ENCODE peak calls at places on chromosomes 7 and 10, in four cellular contexts. One of them, this sample, is unnamed.

GRCh38 chr7:120550494-120551048 is 277.6 kb downstream of the KCND2 start:
- DNase-seq in H9: no peak
- DNase-seq in astrocyte: peak; percentile 41
- DNase-seq in hepatocyte: no peak
- DNase-seq in this sample: no peak

GRCh38 chr10:100999742-101000601 is at the start of gene LZTS2:
- DNase-seq in hepatocyte: peak; percentile 64
- DNase-seq in astrocyte: no peak
- DNase-seq in H9: no peak
- DNase-seq in this sample: peak; percentile 51

GRCh38 chr7:89549768-89550167 is 604.5 kb upstream of the STEAP1 start:
- DNase-seq in astrocyte: no peak
- DNase-seq in H9: no peak
- DNase-seq in hepatocyte: no peak
- DNase-seq in this sample: no peak

GRCh38 chr7:14418633-14419032 is 429.2 kb upstream of the ETV1 start:
- DNase-seq in hepatocyte: no peak
- DNase-seq in H9: no peak
- DNase-seq in astrocyte: no peak
- DNase-seq in this sample: no peak

GRCh38 chr7:28986723-28987122 is 28.6 kb upstream of the TRIL start:
- DNase-seq in H9: no peak
- DNase-seq in astrocyte: peak; percentile 80
- DNase-seq in hepatocyte: peak; percentile 55
- DNase-seq in this sample: no peak

GRCh38 chr7:112302566-112302965 is 96.1 kb downstream of the ZNF277 start:
- DNase-seq in astrocyte: no peak
- DNase-seq in H9: no peak
- DNase-seq in hepatocyte: no peak
- DNase-seq in this sample: no peak

GRCh38 chr10:97939446-97939990 is 89.9 kb downstream of the GOLGA7B start:
- DNase-seq in hepatocyte: no peak
- DNase-seq in astrocyte: no peak
- DNase-seq in H9: no peak
- DNase-seq in this sample: no peak

GRCh38 chr10:118753331-118753730 is 1.4 kb downstream of the CACUL1 start:
- DNase-seq in astrocyte: peak; percentile 37
- DNase-seq in H9: no peak
- DNase-seq in hepatocyte: no peak
- DNase-seq in this sample: no peak

GRCh38 chr10:127908106-127908957 is 1.4 kb downstream of the PTPRE start:
- DNase-seq in hepatocyte: no peak
- DNase-seq in H9: no peak
- DNase-seq in astrocyte: peak; percentile 91
- DNase-seq in this sample: no peak

GRCh38 chr10:115773832-115774231 is 499.2 kb downstream of the GFRA1 start:
- DNase-seq in H9: no peak
- DNase-seq in hepatocyte: no peak
- DNase-seq in astrocyte: peak; percentile 11
- DNase-seq in this sample: no peak

GRCh38 chr10:7887417-7887816 is 69.1 kb downstream of the TAF3 start:
- DNase-seq in H9: no peak
- DNase-seq in astrocyte: peak; percentile 86
- DNase-seq in hepatocyte: peak; percentile 29
- DNase-seq in this sample: no peak

GRCh38 chr7:30040938-30041337 is 12.7 kb downstream of the PLEKHA8 start:
- DNase-seq in H9: no peak
- DNase-seq in hepatocyte: no peak
- DNase-seq in astrocyte: no peak
- DNase-seq in this sample: no peak

GRCh38 chr7:84446991-84447480 is 252.4 kb upstream of the SEMA3A start:
- DNase-seq in hepatocyte: no peak
- DNase-seq in astrocyte: no peak
- DNase-seq in H9: no peak
- DNase-seq in this sample: no peak

GRCh38 chr7:150451097-150451793 is 815 bp downstream of the GIMAP8 start:
- DNase-seq in hepatocyte: no peak
- DNase-seq in astrocyte: no peak
- DNase-seq in H9: no peak
- DNase-seq in this sample: peak; percentile 57

GRCh38 chr10:66586897-66587679 is 338.7 kb upstream of the LRRTM3 start:
- DNase-seq in H9: no peak
- DNase-seq in astrocyte: no peak
- DNase-seq in hepatocyte: no peak
- DNase-seq in this sample: no peak

GRCh38 chr7:105876964-105877601 is 684 bp upstream of the ATXN7L1 start:
- DNase-seq in astrocyte: peak; percentile 18
- DNase-seq in hepatocyte: peak; percentile 79
- DNase-seq in H9: peak; percentile 64
- DNase-seq in this sample: peak; percentile 26

GRCh38 chr10:1978593-1978992 is 241.3 kb upstream of the ADARB2 start:
- DNase-seq in hepatocyte: no peak
- DNase-seq in astrocyte: no peak
- DNase-seq in H9: no peak
- DNase-seq in this sample: no peak

GRCh38 chr7:126698909-126699308 is 553.8 kb downstream of the GRM8 start:
- DNase-seq in H9: no peak
- DNase-seq in hepatocyte: no peak
- DNase-seq in astrocyte: no peak
- DNase-seq in this sample: no peak

GRCh38 chr7:56062382-56062781 is 1.7 kb upstream of the SUMF2 start:
- DNase-seq in astrocyte: peak; percentile 91
- DNase-seq in H9: no peak
- DNase-seq in hepatocyte: no peak
- DNase-seq in this sample: no peak

GRCh38 chr7:15168489-15168888 is 265.9 kb upstream of the DGKB start:
- DNase-seq in H9: no peak
- DNase-seq in hepatocyte: no peak
- DNase-seq in astrocyte: no peak
- DNase-seq in this sample: no peak

GRCh38 chr10:100618856-100619255 is 83.1 kb downstream of the HIF1AN start:
- DNase-seq in hepatocyte: no peak
- DNase-seq in H9: no peak
- DNase-seq in astrocyte: no peak
- DNase-seq in this sample: no peak

GRCh38 chr10:47013469-47014169 is 102.4 kb downstream of the PTPN20 start:
- DNase-seq in H9: peak; percentile 73
- DNase-seq in hepatocyte: no peak
- DNase-seq in astrocyte: no peak
- DNase-seq in this sample: no peak

GRCh38 chr7:90613088-90613498 is 17.0 kb downstream of the CDK14 start:
- DNase-seq in H9: no peak
- DNase-seq in hepatocyte: no peak
- DNase-seq in astrocyte: peak; percentile 61
- DNase-seq in this sample: no peak

GRCh38 chr7:4613855-4614548 is 68.1 kb upstream of the FOXK1 start:
- DNase-seq in hepatocyte: peak; percentile 28
- DNase-seq in astrocyte: peak; percentile 78
- DNase-seq in H9: no peak
- DNase-seq in this sample: no peak

GRCh38 chr7:140232959-140233649 is 56.3 kb upstream of the KDM7A start:
- DNase-seq in astrocyte: no peak
- DNase-seq in hepatocyte: no peak
- DNase-seq in H9: no peak
- DNase-seq in this sample: no peak

GRCh38 chr10:22229756-22230330 is 12.0 kb upstream of the EBLN1 start:
- DNase-seq in hepatocyte: no peak
- DNase-seq in astrocyte: no peak
- DNase-seq in H9: no peak
- DNase-seq in this sample: no peak

GRCh38 chr7:64946772-64947171 is 43.7 kb downstream of the ZNF273 start:
- DNase-seq in astrocyte: no peak
- DNase-seq in H9: peak; percentile 69
- DNase-seq in hepatocyte: peak; percentile 30
- DNase-seq in this sample: no peak

GRCh38 chr7:128266529-128266890 is 25.4 kb downstream of the LEP start:
- DNase-seq in H9: no peak
- DNase-seq in hepatocyte: no peak
- DNase-seq in astrocyte: no peak
- DNase-seq in this sample: no peak

GRCh38 chr7:129993275-129993674 is 40.5 kb upstream of the UBE2H start:
- DNase-seq in astrocyte: no peak
- DNase-seq in H9: no peak
- DNase-seq in hepatocyte: peak; percentile 31
- DNase-seq in this sample: no peak

GRCh38 chr7:28621369-28621807 is 209.1 kb downstream of the CREB5 start:
- DNase-seq in hepatocyte: no peak
- DNase-seq in astrocyte: no peak
- DNase-seq in H9: no peak
- DNase-seq in this sample: no peak

GRCh38 chr10:8306685-8307364 is 252.3 kb downstream of the GATA3 start:
- DNase-seq in hepatocyte: no peak
- DNase-seq in astrocyte: peak; percentile 69
- DNase-seq in H9: no peak
- DNase-seq in this sample: no peak

GRCh38 chr7:150958071-150958552 is 20.0 kb downstream of the KCNH2 start:
- DNase-seq in astrocyte: no peak
- DNase-seq in hepatocyte: no peak
- DNase-seq in H9: no peak
- DNase-seq in this sample: no peak

GRCh38 chr10:7410306-7410799 is 481 bp downstream of the SFMBT2 start:
- DNase-seq in hepatocyte: peak; percentile 33
- DNase-seq in astrocyte: no peak
- DNase-seq in H9: peak; percentile 68
- DNase-seq in this sample: peak; percentile 41

GRCh38 chr10:26292058-26292457 is 75.5 kb downstream of the GAD2 start:
- DNase-seq in hepatocyte: no peak
- DNase-seq in H9: no peak
- DNase-seq in astrocyte: no peak
- DNase-seq in this sample: no peak

GRCh38 chr7:503575-504111 is 16.0 kb downstream of the PDGFA start:
- DNase-seq in hepatocyte: peak; percentile 94
- DNase-seq in astrocyte: no peak
- DNase-seq in H9: no peak
- DNase-seq in this sample: peak; percentile 61

GRCh38 chr10:112558476-112559166 is 111.6 kb downstream of the VTI1A start:
- DNase-seq in astrocyte: no peak
- DNase-seq in H9: no peak
- DNase-seq in hepatocyte: no peak
- DNase-seq in this sample: no peak

GRCh38 chr7:12729112-12729511 is 41.7 kb downstream of the ARL4A start:
- DNase-seq in H9: peak; percentile 79
- DNase-seq in astrocyte: peak; percentile 42
- DNase-seq in hepatocyte: peak; percentile 25
- DNase-seq in this sample: peak; percentile 88

GRCh38 chr7:266851-267840 is 22.8 kb upstream of the FOXL3 start:
- DNase-seq in astrocyte: no peak
- DNase-seq in H9: peak; percentile 79
- DNase-seq in hepatocyte: peak; percentile 36
- DNase-seq in this sample: no peak

GRCh38 chr10:110215286-110215685 is 7.9 kb downstream of the MXI1 start:
- DNase-seq in astrocyte: no peak
- DNase-seq in H9: no peak
- DNase-seq in hepatocyte: no peak
- DNase-seq in this sample: no peak
- H3K27ac ChIP-seq in astrocyte: no peak overlapping the region
- H3K27ac ChIP-seq in H9: no peak overlapping the region
- H3K27ac ChIP-seq in hepatocyte: no peak overlapping the region
- H3K27ac ChIP-seq in this sample: no peak overlapping the region

DNA sequence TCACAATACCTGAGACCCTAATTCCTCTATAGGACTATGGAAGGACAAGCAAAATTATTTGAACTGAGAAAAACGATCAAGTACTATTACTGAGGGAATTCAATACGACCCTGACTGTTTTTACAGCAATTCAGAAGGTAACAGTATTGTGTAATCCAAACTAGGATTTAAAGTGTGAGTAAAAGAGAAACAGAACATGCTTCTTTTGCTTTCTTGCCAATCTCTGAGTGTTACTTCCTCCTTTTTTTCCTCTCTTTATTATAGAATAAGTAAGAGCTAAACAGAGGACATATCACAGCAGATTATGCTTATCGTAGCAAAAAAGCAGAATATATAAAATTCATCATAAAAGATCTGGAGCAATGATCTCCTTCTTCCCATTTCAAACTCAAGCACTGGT is 292.1 kb downstream of the THSD7A start:
- DNase-seq in H9: no peak
- DNase-seq in astrocyte: peak; percentile 12
- DNase-seq in hepatocyte: no peak
- DNase-seq in this sample: no peak
- H3K27ac ChIP-seq in H9: no peak overlapping the region
- H3K27ac ChIP-seq in astrocyte: no peak overlapping the region
- H3K27ac ChIP-seq in hepatocyte: peak overlapping the region; percentile 78
- H3K27ac ChIP-seq in this sample: no peak overlapping the region

DNA sequence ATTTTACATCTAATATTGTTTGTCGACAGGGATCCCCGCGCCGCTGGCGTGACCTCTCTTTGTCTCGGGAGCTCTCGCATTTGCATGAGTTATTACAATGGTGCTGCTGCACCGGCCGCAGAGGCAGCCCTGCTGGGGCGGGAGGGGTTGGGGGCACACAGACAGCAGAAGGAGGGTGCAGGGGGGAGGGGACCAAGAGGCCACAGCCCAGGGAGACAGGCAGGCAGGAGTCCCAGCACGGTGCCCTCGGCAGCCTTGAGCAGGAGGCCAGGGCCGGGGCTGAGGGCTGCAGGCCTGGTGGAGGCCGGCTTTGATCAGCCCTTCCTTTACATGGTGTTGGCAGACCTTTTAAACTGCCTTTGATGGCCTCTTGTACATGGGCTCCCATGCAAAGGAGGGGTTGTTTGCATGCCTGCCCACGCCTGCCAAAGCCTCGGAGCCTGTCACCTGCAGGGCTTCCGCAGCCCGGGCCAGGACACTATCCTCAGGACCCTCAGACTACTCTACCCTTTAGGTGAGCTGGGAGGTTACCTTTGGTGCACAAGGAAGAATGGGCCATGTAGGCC is 95.5 kb downstream of the EBF3 start:
- DNase-seq in H9: peak; percentile 44
- DNase-seq in hepatocyte: no peak
- DNase-seq in astrocyte: no peak
- DNase-seq in this sample: no peak
- H3K27ac ChIP-seq in H9: no peak overlapping the region
- H3K27ac ChIP-seq in hepatocyte: no peak overlapping the region
- H3K27ac ChIP-seq in astrocyte: no peak overlapping the region
- H3K27ac ChIP-seq in this sample: no peak overlapping the region

DNA sequence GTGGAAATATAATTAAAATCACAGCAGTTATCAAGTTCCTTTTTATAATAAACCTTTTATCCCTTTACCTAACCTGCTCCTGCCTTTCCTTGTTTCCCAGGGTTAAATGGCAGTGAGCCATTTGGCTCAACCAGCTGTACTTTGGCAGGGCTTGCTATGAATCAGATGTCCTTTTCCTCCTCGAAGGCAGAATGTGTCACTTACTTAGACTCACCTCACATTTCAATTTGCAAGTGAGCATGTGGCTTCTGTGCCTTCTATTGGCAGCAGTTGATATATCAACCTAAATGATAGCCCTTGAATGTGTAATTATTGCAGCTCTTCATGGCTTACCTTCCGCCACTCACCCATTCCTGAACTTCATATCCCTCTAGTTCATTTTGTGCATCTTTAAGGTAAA is 301.7 kb downstream of the CSTF2T start:
- DNase-seq in astrocyte: peak; percentile 77
- DNase-seq in hepatocyte: peak; percentile 8
- DNase-seq in H9: no peak
- DNase-seq in this sample: peak; percentile 67
- H3K27ac ChIP-seq in astrocyte: no peak overlapping the region
- H3K27ac ChIP-seq in hepatocyte: no peak overlapping the region
- H3K27ac ChIP-seq in H9: no peak overlapping the region
- H3K27ac ChIP-seq in this sample: no peak overlapping the region

This sample was measured in heart right ventricle.